ENCODE peak calls at places on chromosomes 16 and 17, in eight cellular contexts. L is mammary epithelial cell, R is HCT116, H is psoas muscle, V is IMR-90, O is tibial artery, Z is neural progenitor cell, C is hepatocyte. D is an unnamed sample.

GRCh38 chr17:35245196-35245486 is 2.3 kb downstream of the SLFN5 start:
- DNase-seq in R (peak), H (no peak), C (no peak), V (peak), Z (no peak), L (peak), O (no peak), D (no peak)

GRCh38 chr17:81884520-81884919 is 6.9 kb downstream of the ALYREF start:
- DNase-seq in Z (no peak), C (no peak), O (no peak), R (no peak), V (no peak), H (no peak), L (no peak), D (no peak)

GRCh38 chr17:30243568-30243967 is 8.1 kb upstream of the SLC6A4 start:
- DNase-seq in V (no peak), O (no peak), R (no peak), Z (no peak), H (no peak), L (no peak), C (no peak), D (no peak)

GRCh38 chr17:62626719-62627218 is 701 bp upstream of the MRC2 start:
- DNase-seq in L (peak), Z (peak), H (peak), V (peak), R (no peak), O (peak), C (peak), D (no peak)

GRCh38 chr17:18238299-18238698 is 12.9 kb downstream of the LLGL1 start:
- DNase-seq in R (no peak), Z (no peak), C (no peak), V (no peak), O (no peak), L (no peak), H (no peak), D (no peak)

GRCh38 chr17:50206604-50207293 is 5.3 kb upstream of the COL1A1 start:
- DNase-seq in C (peak), O (peak), H (peak), V (peak), R (no peak), Z (peak), L (no peak), D (no peak)

GRCh38 chr17:57091186-57091618 is 6.2 kb downstream of the AKAP1 start:
- DNase-seq in H (peak), V (no peak), C (no peak), R (no peak), O (peak), L (no peak), Z (no peak), D (no peak)

GRCh38 chr17:75736173-75736835 is 15.0 kb downstream of the ITGB4 start:
- DNase-seq in H (no peak), L (no peak), C (peak), V (no peak), R (no peak), O (no peak), Z (no peak), D (no peak)

GRCh38 chr17:77337150-77337549 is 196.4 kb downstream of the SEC14L1 start:
- DNase-seq in C (no peak), R (no peak), Z (no peak), V (no peak), H (no peak), L (no peak), O (no peak), D (no peak)

GRCh38 chr16:71933913-71934696 is 38.8 kb downstream of the IST1 start:
- DNase-seq in R (no peak), Z (peak), L (peak), C (peak), H (no peak), O (no peak), V (peak), D (no peak)

GRCh38 chr17:68821860-68822693 is 133.1 kb downstream of the ABCA8 start:
- DNase-seq in C (peak), H (no peak), L (peak), V (peak), O (no peak), Z (no peak), R (peak), D (no peak)
- H3K27ac ChIP-seq in C (no peak), H (no peak), L (no peak), V (peak), O (no peak), Z (no peak), R (peak), D (no peak)

GRCh38 chr16:73058616-73059409 is 10.9 kb upstream of the ZFHX3 start:
- DNase-seq in C (no peak), O (peak), H (peak), R (peak), L (peak), Z (peak), V (peak), D (peak)

GRCh38 chr16:73058221-73058615 is 10.3 kb upstream of the ZFHX3 start:
- DNase-seq in O (peak), V (no peak), R (no peak), C (peak), L (peak), Z (no peak), H (peak), D (peak)

GRCh38 chr16:73060948-73061495 is 13.1 kb upstream of the ZFHX3 start:
- DNase-seq in O (no peak), Z (peak), H (no peak), R (no peak), L (no peak), V (no peak), C (no peak), D (no peak)

GRCh38 chr16:73060216-73060615 is 12.3 kb upstream of the ZFHX3 start:
- DNase-seq in Z (no peak), O (no peak), R (no peak), C (no peak), L (no peak), V (no peak), H (no peak), D (no peak)

GRCh38 chr16:73059779-73060178 is 11.9 kb upstream of the ZFHX3 start:
- DNase-seq in O (no peak), C (no peak), L (no peak), R (no peak), Z (no peak), V (no peak), H (no peak), D (no peak)
- H3K4me3 ChIP-seq in O (peak), C (no peak), L (peak), R (no peak), Z (peak), V (no peak), H (peak), D (no peak)

GRCh38 chr17:64380985-64381384 is 9.7 kb downstream of the PECAM1 start:
- DNase-seq in L (no peak), C (no peak), Z (no peak), O (no peak), H (no peak), V (no peak), R (no peak), D (no peak)
- H3K27ac ChIP-seq in L (no peak), C (no peak), Z (no peak), O (no peak), H (no peak), V (no peak), R (no peak), D (no peak)

DNA sequence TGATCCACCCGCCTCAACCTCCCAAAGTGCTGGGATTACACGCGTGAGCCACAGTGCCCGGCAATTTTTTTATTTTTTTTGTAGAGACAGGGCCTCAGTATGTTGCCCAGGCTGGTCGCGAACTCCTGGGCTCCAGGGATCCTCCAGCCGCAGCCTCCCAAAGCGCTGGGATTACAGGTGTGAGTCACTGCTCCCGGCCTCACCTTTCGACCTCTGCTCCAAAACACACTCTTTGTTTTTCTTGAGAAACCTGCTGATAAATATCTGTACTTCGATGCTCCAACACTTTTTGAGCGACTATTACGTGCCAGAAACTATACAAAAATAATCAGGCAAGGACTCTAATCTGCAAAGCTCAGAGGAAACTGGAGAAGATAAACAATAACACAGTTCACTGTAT is 1.0 kb downstream of the MED1 start:
- DNase-seq in O (no peak), Z (no peak), R (no peak), L (no peak), C (peak), H (no peak), V (no peak), D (peak)
- H3K4me3 ChIP-seq in O (peak), Z (peak), R (peak), L (peak), C (peak), H (peak), V (peak), D (peak)

GRCh38 chr16:69325784-69326171 is 4.6 kb downstream of the PDF start:
- DNase-seq in O (no peak), C (no peak), V (no peak), L (no peak), Z (no peak), R (no peak), H (no peak), D (no peak)

GRCh38 chr16:69329369-69330285 is 761 bp downstream of the PDF start:
- DNase-seq in O (no peak), L (peak), C (peak), V (no peak), R (no peak), H (no peak), Z (peak), D (peak)

GRCh38 chr16:69328854-69329316 is 1.5 kb downstream of the PDF start:
- DNase-seq in R (no peak), Z (no peak), H (no peak), L (peak), C (no peak), V (peak), O (peak), D (peak)

GRCh38 chr16:69326172-69326873 is 4.1 kb downstream of the PDF start:
- DNase-seq in H (no peak), L (no peak), V (no peak), Z (no peak), O (no peak), R (no peak), C (peak), D (peak)

DNA sequence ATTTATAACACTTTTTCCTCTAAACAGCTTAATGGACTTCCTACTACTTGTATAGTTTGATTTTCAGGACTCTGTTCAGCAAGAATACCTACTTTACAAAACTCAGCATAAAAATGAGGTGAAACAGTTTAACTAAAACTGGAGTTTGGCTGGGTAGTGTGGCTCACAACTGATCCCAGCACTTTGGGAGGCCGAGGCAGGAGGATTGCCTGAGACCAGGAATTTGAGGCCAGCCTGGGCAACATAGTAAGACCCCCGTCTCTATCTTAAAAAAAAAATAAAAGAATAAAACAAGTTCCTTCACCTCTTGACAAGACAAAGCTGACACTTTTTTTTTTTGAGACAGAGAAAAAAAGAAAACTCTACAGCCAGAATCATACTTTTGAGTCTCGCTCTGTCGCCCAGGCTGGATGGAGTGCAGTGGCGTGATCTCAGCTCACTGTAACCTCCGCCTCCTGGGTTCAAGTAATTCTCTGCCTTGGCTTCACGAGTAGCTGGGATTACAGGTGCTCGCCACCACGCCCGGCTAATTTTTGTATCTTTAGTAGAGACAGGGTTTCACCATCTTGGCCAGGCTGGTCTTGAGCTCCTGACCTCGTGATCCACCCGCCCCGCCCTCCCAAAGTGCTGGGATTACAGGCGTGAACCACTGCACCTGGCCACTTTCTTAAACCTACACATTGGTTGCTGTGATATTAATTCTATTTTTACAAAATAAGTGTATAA is 2.6 kb downstream of the PDF start:
- DNase-seq in O (peak), H (no peak), C (no peak), L (no peak), Z (no peak), V (no peak), R (no peak), D (no peak)
- H3K27ac ChIP-seq in O (no peak), H (peak), C (peak), L (no peak), Z (no peak), V (no peak), R (no peak), D (no peak)

GRCh38 chr17:79028496-79029326 is 4.7 kb downstream of the C1QTNF1 start:
- DNase-seq in H (no peak), R (no peak), C (no peak), L (no peak), O (peak), Z (no peak), V (no peak), D (peak)

GRCh38 chr17:79027925-79028491 is 4.0 kb downstream of the C1QTNF1 start:
- DNase-seq in H (no peak), R (no peak), V (no peak), L (no peak), C (no peak), O (peak), Z (no peak), D (no peak)

GRCh38 chr17:79026345-79027273 is 2.6 kb downstream of the C1QTNF1 start:
- DNase-seq in H (peak), C (no peak), V (peak), Z (no peak), L (peak), R (peak), O (peak), D (peak)

GRCh38 chr17:79029327-79030009 is 5.5 kb downstream of the C1QTNF1 start:
- DNase-seq in V (no peak), Z (no peak), H (no peak), C (no peak), O (peak), L (no peak), R (no peak), D (no peak)

DNA sequence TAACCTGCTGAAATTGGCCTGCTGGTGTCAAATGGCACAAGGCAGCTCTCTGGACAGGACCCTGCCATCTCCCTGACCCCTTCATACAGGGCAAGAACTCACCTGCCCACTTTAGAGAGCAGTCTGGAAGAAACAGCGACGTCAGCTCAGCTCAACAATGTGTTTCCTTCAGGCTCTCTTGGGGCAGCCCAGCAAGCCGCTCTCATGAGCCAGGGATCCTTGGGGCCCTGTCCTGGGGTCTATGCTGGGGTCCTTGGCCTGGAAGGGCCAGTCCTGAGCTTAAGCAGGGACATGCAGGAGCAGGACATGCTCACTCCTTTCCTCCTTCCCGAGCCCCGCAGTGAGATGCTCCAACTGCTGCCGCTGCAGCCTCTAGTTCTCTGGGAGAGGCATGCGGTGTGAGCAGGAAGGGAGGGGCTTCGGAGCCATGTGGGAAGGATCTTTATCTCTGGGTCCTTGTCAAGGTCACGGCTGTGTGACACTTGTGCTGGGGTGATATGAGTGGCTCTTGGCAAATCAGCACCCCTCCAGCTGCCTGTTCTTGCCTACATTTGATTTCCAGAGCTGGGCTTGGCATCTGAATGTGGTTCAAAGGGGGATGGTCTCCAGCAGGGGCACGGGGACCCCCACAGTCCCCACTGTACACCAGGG is 3.4 kb downstream of the C1QTNF1 start:
- DNase-seq in V (no peak), C (peak), L (no peak), R (no peak), Z (no peak), O (peak), H (no peak), D (peak)
- H3K4me3 ChIP-seq in V (no peak), C (no peak), L (no peak), R (peak), Z (no peak), O (peak), H (peak), D (no peak)

DNA sequence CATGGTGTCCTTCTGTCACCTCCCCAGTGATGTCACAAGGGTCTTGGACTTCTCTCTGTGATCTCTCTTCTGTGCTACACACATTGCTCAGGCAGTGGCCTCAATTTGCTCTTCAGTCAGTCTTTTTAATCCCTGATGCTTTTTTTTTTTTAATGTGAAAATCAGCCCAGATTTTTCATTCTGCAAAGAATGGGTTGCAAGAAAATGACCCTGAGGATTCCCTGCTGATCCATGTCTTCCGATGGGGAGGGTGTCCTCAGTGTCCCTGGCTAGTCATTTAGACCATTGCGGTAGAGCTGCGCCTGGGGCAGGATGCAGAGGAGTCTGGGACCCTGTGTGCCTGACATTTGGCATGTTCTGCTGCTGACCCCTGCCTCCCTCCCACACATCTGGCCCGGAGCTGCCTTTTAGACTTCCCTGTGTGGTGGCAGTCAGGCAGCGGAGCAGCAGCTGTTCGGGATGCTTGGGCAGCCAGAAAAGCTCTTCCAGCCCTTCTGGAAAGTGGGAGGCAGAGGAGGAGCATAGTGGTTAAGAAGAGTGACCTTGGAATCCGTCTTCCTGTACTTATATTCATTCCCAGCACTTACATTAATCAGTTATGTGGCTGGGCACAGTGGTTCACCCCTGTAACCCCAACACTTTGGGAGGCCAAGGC is 12.3 kb downstream of the GPT2 start:
- DNase-seq in C (no peak), V (peak), R (no peak), O (no peak), H (no peak), L (no peak), Z (no peak), D (no peak)
- H3K27ac ChIP-seq in C (no peak), V (no peak), R (no peak), O (no peak), H (peak), L (no peak), Z (no peak), D (no peak)

D was measured in small intestine.